ENCODE peak calls at places on chromosome 21, in six cellular contexts. One of them, this sample, is unnamed.

GRCh38 chr21:18725653-18726052 is 322.1 kb upstream of the TMPRSS15 start:
- DNase-seq in tibial artery: no peak
- DNase-seq in PC-3: peak
- DNase-seq in H1: no peak
- DNase-seq in AG09309: no peak
- DNase-seq in lung: no peak
- DNase-seq in this sample: peak

GRCh38 chr21:36699546-36700294 is 805 bp downstream of the SIM2 start:
- DNase-seq in lung: no peak
- DNase-seq in AG09309: no peak
- DNase-seq in tibial artery: no peak
- DNase-seq in PC-3: peak
- DNase-seq in H1: no peak
- DNase-seq in this sample: no peak

GRCh38 chr21:46639489-46640386 is 4.3 kb downstream of the PRMT2 start:
- DNase-seq in lung: no peak
- DNase-seq in tibial artery: no peak
- DNase-seq in H1: no peak
- DNase-seq in AG09309: no peak
- DNase-seq in PC-3: peak
- DNase-seq in this sample: no peak

GRCh38 chr21:26835027-26835713 is 10.0 kb downstream of the ADAMTS1 start:
- DNase-seq in tibial artery: no peak
- DNase-seq in PC-3: peak
- DNase-seq in H1: no peak
- DNase-seq in lung: no peak
- DNase-seq in AG09309: peak
- DNase-seq in this sample: no peak

GRCh38 chr21:15552914-15553491 is 176.8 kb upstream of the USP25 start:
- DNase-seq in lung: no peak
- DNase-seq in AG09309: no peak
- DNase-seq in H1: no peak
- DNase-seq in tibial artery: no peak
- DNase-seq in PC-3: peak
- DNase-seq in this sample: no peak

GRCh38 chr21:32524010-32524719 is 61.2 kb downstream of the TCP10L start:
- DNase-seq in H1: no peak
- DNase-seq in PC-3: no peak
- DNase-seq in lung: no peak
- DNase-seq in AG09309: peak
- DNase-seq in tibial artery: no peak
- DNase-seq in this sample: no peak

GRCh38 chr21:19489930-19490329 is 1086.3 kb upstream of the TMPRSS15 start:
- DNase-seq in H1: no peak
- DNase-seq in AG09309: no peak
- DNase-seq in lung: no peak
- DNase-seq in PC-3: no peak
- DNase-seq in tibial artery: no peak
- DNase-seq in this sample: no peak

GRCh38 chr21:41121785-41122415 is 46.1 kb upstream of the BACE2 start:
- DNase-seq in tibial artery: peak
- DNase-seq in H1: peak
- DNase-seq in AG09309: peak
- DNase-seq in PC-3: peak
- DNase-seq in lung: peak
- DNase-seq in this sample: peak

GRCh38 chr21:43619856-43620255 is 39.4 kb downstream of the HSF2BP start:
- DNase-seq in lung: no peak
- DNase-seq in H1: no peak
- DNase-seq in PC-3: peak
- DNase-seq in AG09309: no peak
- DNase-seq in tibial artery: no peak
- DNase-seq in this sample: no peak
- TF ChIP-seq CTCF in lung: no peak
- TF ChIP-seq CTCF in H1: no peak
- TF ChIP-seq CTCF in PC-3: peak
- TF ChIP-seq CTCF in AG09309: peak
- TF ChIP-seq CTCF in tibial artery: no peak
- TF ChIP-seq CTCF in this sample: no peak

GRCh38 chr21:45541221-45542039 is 810 bp downstream of the SLC19A1 start:
- DNase-seq in lung: peak
- DNase-seq in H1: no peak
- DNase-seq in PC-3: peak
- DNase-seq in tibial artery: peak
- DNase-seq in AG09309: no peak
- DNase-seq in this sample: peak

GRCh38 chr21:45542242-45542666 is at the start of gene SLC19A1:
- DNase-seq in AG09309: no peak
- DNase-seq in H1: no peak
- DNase-seq in lung: peak
- DNase-seq in PC-3: peak
- DNase-seq in tibial artery: peak
- DNase-seq in this sample: peak

GRCh38 chr21:45539796-45540600 is 2.2 kb downstream of the SLC19A1 start:
- DNase-seq in tibial artery: peak
- DNase-seq in lung: no peak
- DNase-seq in AG09309: no peak
- DNase-seq in H1: no peak
- DNase-seq in PC-3: no peak
- DNase-seq in this sample: no peak

GRCh38 chr21:45539046-45539795 is 3.0 kb downstream of the SLC19A1 start:
- DNase-seq in lung: no peak
- DNase-seq in H1: no peak
- DNase-seq in tibial artery: peak
- DNase-seq in PC-3: no peak
- DNase-seq in AG09309: no peak
- DNase-seq in this sample: peak

DNA sequence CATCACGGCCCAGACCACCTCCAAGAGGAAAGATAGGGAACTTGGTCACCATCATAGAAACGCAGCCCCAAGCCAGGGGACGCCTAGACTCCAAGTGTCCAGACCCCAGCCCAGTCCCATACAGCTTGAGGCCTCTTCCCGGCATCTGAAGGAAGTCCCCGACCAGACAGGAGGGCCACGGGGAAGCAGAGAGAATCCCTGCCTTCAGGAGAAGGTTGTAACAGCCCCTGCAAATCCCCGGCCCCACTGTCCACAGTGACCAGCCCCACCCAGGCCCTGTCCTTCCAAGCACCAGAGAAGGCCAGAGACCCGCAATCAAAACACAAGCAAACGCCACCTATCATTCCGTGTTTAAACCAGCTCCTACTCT is 1.7 kb downstream of the SLC19A1 start:
- DNase-seq in PC-3: no peak
- DNase-seq in lung: no peak
- DNase-seq in tibial artery: no peak
- DNase-seq in H1: no peak
- DNase-seq in AG09309: no peak
- DNase-seq in this sample: peak
- TF ChIP-seq CTCF in PC-3: no peak
- TF ChIP-seq CTCF in lung: no peak
- TF ChIP-seq CTCF in tibial artery: no peak
- TF ChIP-seq CTCF in H1: no peak
- TF ChIP-seq CTCF in AG09309: no peak
- TF ChIP-seq CTCF in this sample: no peak

GRCh38 chr21:34517491-34518245 is 5.7 kb upstream of the KCNE1 start:
- DNase-seq in tibial artery: no peak
- DNase-seq in AG09309: no peak
- DNase-seq in lung: no peak
- DNase-seq in H1: no peak
- DNase-seq in PC-3: peak
- DNase-seq in this sample: peak
- TF ChIP-seq CTCF in tibial artery: no peak
- TF ChIP-seq CTCF in AG09309: peak
- TF ChIP-seq CTCF in lung: no peak
- TF ChIP-seq CTCF in H1: peak
- TF ChIP-seq CTCF in PC-3: peak
- TF ChIP-seq CTCF in this sample: peak

GRCh38 chr21:44576025-44576420 is 2.5 kb downstream of the KRTAP10-4 start:
- DNase-seq in tibial artery: no peak
- DNase-seq in H1: no peak
- DNase-seq in PC-3: no peak
- DNase-seq in lung: peak
- DNase-seq in AG09309: no peak
- DNase-seq in this sample: no peak

GRCh38 chr21:44571844-44572782 is 1.4 kb upstream of the KRTAP10-4 start:
- DNase-seq in tibial artery: no peak
- DNase-seq in AG09309: no peak
- DNase-seq in PC-3: no peak
- DNase-seq in H1: no peak
- DNase-seq in lung: peak
- DNase-seq in this sample: no peak

GRCh38 chr21:44575307-44576024 is 1.9 kb downstream of the KRTAP10-4 start:
- DNase-seq in tibial artery: peak
- DNase-seq in AG09309: no peak
- DNase-seq in PC-3: no peak
- DNase-seq in lung: peak
- DNase-seq in H1: no peak
- DNase-seq in this sample: no peak

GRCh38 chr21:44572959-44573583 is 458 bp upstream of the KRTAP10-4 start:
- DNase-seq in AG09309: no peak
- DNase-seq in lung: no peak
- DNase-seq in PC-3: peak
- DNase-seq in tibial artery: no peak
- DNase-seq in H1: no peak
- DNase-seq in this sample: no peak

DNA sequence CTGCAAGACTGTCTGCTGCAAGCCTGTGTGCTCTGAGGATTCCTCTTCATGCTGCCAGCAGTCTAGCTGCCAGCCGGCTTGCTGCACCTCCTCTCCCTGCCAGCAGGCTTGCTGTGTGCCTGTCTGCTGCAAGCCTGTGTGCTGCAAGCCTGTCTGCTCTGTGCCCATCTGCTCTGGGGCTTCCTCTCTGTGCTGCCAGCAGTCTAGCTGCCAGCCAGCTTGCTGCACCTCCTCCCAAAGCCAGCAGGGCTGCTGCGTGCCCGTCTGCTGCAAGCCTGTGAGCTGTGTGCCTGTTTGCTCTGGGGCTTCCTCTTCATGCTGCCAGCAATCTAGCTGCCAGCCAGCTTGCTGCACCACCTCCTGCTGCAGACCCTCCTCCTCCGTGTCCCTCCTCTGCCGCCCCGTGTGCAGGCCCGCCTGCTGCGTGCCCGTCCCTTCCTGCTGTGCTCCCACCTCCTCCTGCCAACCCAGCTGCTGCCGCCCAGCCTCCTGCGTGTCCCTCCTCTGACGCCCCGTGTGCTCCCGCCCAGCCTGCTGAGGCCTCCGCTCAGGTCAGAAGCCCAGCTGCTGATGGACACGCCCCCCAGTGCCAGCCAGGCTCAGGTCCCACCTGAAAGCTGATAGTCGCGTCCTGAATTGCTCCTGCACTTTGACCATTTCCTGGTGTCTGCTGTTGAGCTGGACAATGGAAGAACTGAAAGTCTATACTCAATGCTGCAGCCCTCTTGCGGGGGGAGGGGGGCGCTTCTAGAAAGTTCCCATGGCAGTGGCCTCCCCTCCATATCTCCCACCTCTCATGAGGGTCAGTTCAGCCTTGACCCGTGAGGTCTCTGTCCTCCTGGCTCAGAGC is 1.2 kb downstream of the KRTAP10-4 start:
- DNase-seq in lung: peak
- DNase-seq in tibial artery: no peak
- DNase-seq in AG09309: no peak
- DNase-seq in H1: no peak
- DNase-seq in PC-3: peak
- DNase-seq in this sample: no peak
- TF ChIP-seq CTCF in lung: no peak
- TF ChIP-seq CTCF in tibial artery: no peak
- TF ChIP-seq CTCF in AG09309: no peak
- TF ChIP-seq CTCF in H1: peak
- TF ChIP-seq CTCF in PC-3: no peak
- TF ChIP-seq CTCF in this sample: no peak

GRCh38 chr21:30138483-30138882 is 28.1 kb downstream of the CLDN17 start:
- DNase-seq in AG09309: no peak
- DNase-seq in H1: no peak
- DNase-seq in PC-3: no peak
- DNase-seq in lung: no peak
- DNase-seq in tibial artery: no peak
- DNase-seq in this sample: no peak
- TF ChIP-seq CTCF in AG09309: no peak
- TF ChIP-seq CTCF in H1: no peak
- TF ChIP-seq CTCF in PC-3: no peak
- TF ChIP-seq CTCF in lung: no peak
- TF ChIP-seq CTCF in tibial artery: no peak
- TF ChIP-seq CTCF in this sample: no peak

This sample was measured in Caco-2.